ENCODE peak calls at places on chromosomes 2 and 18, in eight cellular contexts. Q, S, E, A, F, W, G and K are unnamed samples.

GRCh38 chr18:28559511-28559910 is 382.6 kb upstream of the CDH2 start:
- DNase-seq in Q (no peak), S (no peak), E (no peak), A (no peak), F (no peak), W (no peak), G (no peak), K (no peak)

GRCh38 chr2:20868377-20868776 is 45.5 kb upstream of the LDAH start:
- DNase-seq in Q (no peak), S (no peak), E (no peak), A (peak), F (no peak), W (no peak), G (no peak), K (no peak)

GRCh38 chr2:229884775-229885699 is 36.8 kb downstream of the TRIP12 start:
- DNase-seq in Q (no peak), S (no peak), E (no peak), A (no peak), F (no peak), W (no peak), G (no peak), K (no peak)

GRCh38 chr2:174981336-174981735 is 23.8 kb downstream of the CHN1 start:
- DNase-seq in Q (no peak), S (no peak), E (no peak), A (no peak), F (no peak), W (no peak), G (no peak), K (peak)

GRCh38 chr18:12741351-12741750 is 38.5 kb downstream of the PSMG2 start:
- DNase-seq in Q (peak), S (no peak), E (no peak), A (no peak), F (no peak), W (no peak), G (no peak), K (peak)

GRCh38 chr2:8427211-8427610 is 254.6 kb upstream of the ID2 start:
- DNase-seq in Q (no peak), S (no peak), E (no peak), A (no peak), F (no peak), W (no peak), G (no peak), K (no peak)

GRCh38 chr2:75476778-75477177 is 84.0 kb downstream of the EVA1A start:
- DNase-seq in Q (no peak), S (no peak), E (no peak), A (no peak), F (no peak), W (peak), G (no peak), K (peak)

GRCh38 chr2:24434576-24434975 is 56.5 kb upstream of the NCOA1 start:
- DNase-seq in Q (no peak), S (peak), E (no peak), A (no peak), F (no peak), W (no peak), G (no peak), K (no peak)

GRCh38 chr2:113685471-113685870 is 58.4 kb downstream of the RABL2A start:
- DNase-seq in Q (no peak), S (no peak), E (no peak), A (no peak), F (no peak), W (no peak), G (no peak), K (no peak)

GRCh38 chr18:2168022-2168421 is 403.3 kb downstream of the METTL4 start:
- DNase-seq in Q (peak), S (no peak), E (no peak), A (no peak), F (no peak), W (no peak), G (no peak), K (no peak)

GRCh38 chr2:137000790-137001189 is 235.4 kb downstream of the THSD7B start:
- DNase-seq in Q (no peak), S (no peak), E (no peak), A (no peak), F (no peak), W (no peak), G (no peak), K (no peak)

GRCh38 chr2:287471-287885 is 413 bp downstream of the ALKAL2 start:
- DNase-seq in Q (no peak), S (no peak), E (no peak), A (no peak), F (no peak), W (peak), G (no peak), K (peak)

GRCh38 chr2:11398710-11399109 is 54.3 kb upstream of the ROCK2 start:
- DNase-seq in Q (peak), S (peak), E (no peak), A (no peak), F (no peak), W (no peak), G (peak), K (no peak)

GRCh38 chr2:23363831-23364230 is 21.1 kb upstream of the KLHL29 start:
- DNase-seq in Q (no peak), S (no peak), E (no peak), A (no peak), F (no peak), W (no peak), G (no peak), K (peak)

GRCh38 chr18:74496508-74497307 is 545 bp downstream of the CNDP2 start:
- DNase-seq in Q (peak), S (peak), E (peak), A (no peak), F (peak), W (peak), G (peak), K (peak)

GRCh38 chr2:48738806-48739205 is 16.7 kb downstream of the LHCGR start:
- DNase-seq in Q (no peak), S (no peak), E (no peak), A (no peak), F (no peak), W (peak), G (no peak), K (peak)

GRCh38 chr2:120245520-120245835 is 7.2 kb upstream of the RALB start:
- DNase-seq in Q (peak), S (no peak), E (no peak), A (no peak), F (no peak), W (no peak), G (peak), K (peak)